ENCODE peak calls at places on chromosomes 3 and 15, in four cellular contexts. One of them, this sample, is unnamed.

GRCh38 chr3:52234516-52235447 is 4.2 kb downstream of the TWF2 start:
- DNase-seq in GM23338: no peak
- DNase-seq in NCI-H2171: no peak
- DNase-seq in Kasumi-1: no peak
- DNase-seq in this sample: no peak

GRCh38 chr15:36468746-36469145 is 110.7 kb upstream of the CDIN1 start:
- DNase-seq in GM23338: no peak
- DNase-seq in NCI-H2171: peak
- DNase-seq in Kasumi-1: no peak
- DNase-seq in this sample: no peak

GRCh38 chr15:58666957-58667356 is 82.5 kb downstream of the ADAM10 start:
- DNase-seq in GM23338: peak
- DNase-seq in NCI-H2171: no peak
- DNase-seq in Kasumi-1: no peak
- DNase-seq in this sample: no peak

GRCh38 chr15:40369474-40369869 is 11.5 kb downstream of the DISP2 start:
- DNase-seq in GM23338: no peak
- DNase-seq in NCI-H2171: no peak
- DNase-seq in Kasumi-1: no peak
- DNase-seq in this sample: no peak

GRCh38 chr15:40280260-40281056 is 2.4 kb downstream of the ANKRD63 start:
- DNase-seq in GM23338: peak
- DNase-seq in NCI-H2171: no peak
- DNase-seq in Kasumi-1: no peak
- DNase-seq in this sample: no peak

GRCh38 chr3:87563712-87564111 is 287.3 kb upstream of the POU1F1 start:
- DNase-seq in GM23338: no peak
- DNase-seq in NCI-H2171: no peak
- DNase-seq in Kasumi-1: no peak
- DNase-seq in this sample: no peak

GRCh38 chr3:121155023-121155422 is 247.0 kb downstream of the STXBP5L start:
- DNase-seq in GM23338: no peak
- DNase-seq in NCI-H2171: no peak
- DNase-seq in Kasumi-1: no peak
- DNase-seq in this sample: no peak

GRCh38 chr15:69393831-69394491 is 20.2 kb upstream of the KIF23 start:
- DNase-seq in GM23338: no peak
- DNase-seq in NCI-H2171: no peak
- DNase-seq in Kasumi-1: no peak
- DNase-seq in this sample: no peak

GRCh38 chr3:37349640-37350039 is 175.3 kb upstream of the LRRFIP2 start:
- DNase-seq in GM23338: no peak
- DNase-seq in NCI-H2171: no peak
- DNase-seq in Kasumi-1: no peak
- DNase-seq in this sample: no peak

GRCh38 chr3:195904364-195904763 is 4.0 kb downstream of the TNK2 start:
- DNase-seq in GM23338: no peak
- DNase-seq in NCI-H2171: no peak
- DNase-seq in Kasumi-1: no peak
- DNase-seq in this sample: no peak

GRCh38 chr15:25060472-25060803 is 105.7 kb downstream of the SNRPN start:
- DNase-seq in GM23338: no peak
- DNase-seq in NCI-H2171: no peak
- DNase-seq in Kasumi-1: no peak
- DNase-seq in this sample: no peak

GRCh38 chr3:43004282-43004681 is 25.2 kb downstream of the GASK1A start:
- DNase-seq in GM23338: no peak
- DNase-seq in NCI-H2171: no peak
- DNase-seq in Kasumi-1: no peak
- DNase-seq in this sample: no peak

This sample was measured in Peyer's patch.